ENCODE peak calls at places on chromosomes 7 and 10, in seven cellular contexts. One of them, this sample, is unnamed.

GRCh38 chr10:5574642-5575131 is 49.9 kb downstream of the CALML3 start:
- DNase-seq in GM23338: no peak
- DNase-seq in CD8-positive, alpha-beta T cell: no peak
- DNase-seq in NT2/D1: no peak
- DNase-seq in cardiac fibroblast: no peak
- DNase-seq in esophagus squamous epithelium: no peak
- DNase-seq in astrocyte of the spinal cord: no peak
- DNase-seq in this sample: no peak

GRCh38 chr10:105742184-105742583 is 1101.1 kb downstream of the SORCS3 start:
- DNase-seq in GM23338: no peak
- DNase-seq in CD8-positive, alpha-beta T cell: no peak
- DNase-seq in NT2/D1: no peak
- DNase-seq in cardiac fibroblast: no peak
- DNase-seq in esophagus squamous epithelium: no peak
- DNase-seq in astrocyte of the spinal cord: peak
- DNase-seq in this sample: peak

GRCh38 chr7:43905954-43906326 is 456 bp downstream of the URGCP start:
- DNase-seq in GM23338: peak
- DNase-seq in CD8-positive, alpha-beta T cell: no peak
- DNase-seq in NT2/D1: no peak
- DNase-seq in cardiac fibroblast: peak
- DNase-seq in esophagus squamous epithelium: no peak
- DNase-seq in astrocyte of the spinal cord: peak
- DNase-seq in this sample: no peak

GRCh38 chr7:86485842-86486241 is 157.9 kb upstream of the GRM3 start:
- DNase-seq in GM23338: no peak
- DNase-seq in CD8-positive, alpha-beta T cell: no peak
- DNase-seq in NT2/D1: no peak
- DNase-seq in cardiac fibroblast: no peak
- DNase-seq in esophagus squamous epithelium: no peak
- DNase-seq in astrocyte of the spinal cord: no peak
- DNase-seq in this sample: no peak

GRCh38 chr7:151472644-151473380 is 32.9 kb upstream of the CRYGN start:
- DNase-seq in GM23338: no peak
- DNase-seq in CD8-positive, alpha-beta T cell: no peak
- DNase-seq in NT2/D1: no peak
- DNase-seq in cardiac fibroblast: peak
- DNase-seq in esophagus squamous epithelium: no peak
- DNase-seq in astrocyte of the spinal cord: peak
- DNase-seq in this sample: no peak

GRCh38 chr10:110013615-110014293 is 6.0 kb downstream of the ADD3 start:
- DNase-seq in GM23338: peak
- DNase-seq in CD8-positive, alpha-beta T cell: peak
- DNase-seq in NT2/D1: no peak
- DNase-seq in cardiac fibroblast: no peak
- DNase-seq in esophagus squamous epithelium: no peak
- DNase-seq in astrocyte of the spinal cord: no peak
- DNase-seq in this sample: no peak

GRCh38 chr7:98091061-98091460 is 15.6 kb upstream of the LMTK2 start:
- DNase-seq in GM23338: no peak
- DNase-seq in CD8-positive, alpha-beta T cell: no peak
- DNase-seq in NT2/D1: no peak
- DNase-seq in cardiac fibroblast: no peak
- DNase-seq in esophagus squamous epithelium: no peak
- DNase-seq in astrocyte of the spinal cord: no peak
- DNase-seq in this sample: no peak

GRCh38 chr7:90564455-90564854 is 31.7 kb upstream of the CDK14 start:
- DNase-seq in GM23338: no peak
- DNase-seq in CD8-positive, alpha-beta T cell: no peak
- DNase-seq in NT2/D1: no peak
- DNase-seq in cardiac fibroblast: no peak
- DNase-seq in esophagus squamous epithelium: no peak
- DNase-seq in astrocyte of the spinal cord: no peak
- DNase-seq in this sample: no peak

GRCh38 chr10:132834311-132834761 is 48.4 kb upstream of the NKX6-2 start:
- DNase-seq in GM23338: no peak
- DNase-seq in CD8-positive, alpha-beta T cell: no peak
- DNase-seq in NT2/D1: no peak
- DNase-seq in cardiac fibroblast: no peak
- DNase-seq in esophagus squamous epithelium: no peak
- DNase-seq in astrocyte of the spinal cord: no peak
- DNase-seq in this sample: no peak

GRCh38 chr10:103884681-103885139 is 29.3 kb upstream of the SH3PXD2A start:
- DNase-seq in GM23338: peak
- DNase-seq in CD8-positive, alpha-beta T cell: no peak
- DNase-seq in NT2/D1: peak
- DNase-seq in cardiac fibroblast: peak
- DNase-seq in esophagus squamous epithelium: no peak
- DNase-seq in astrocyte of the spinal cord: peak
- DNase-seq in this sample: no peak

GRCh38 chr7:28768577-28769147 is 189.5 kb downstream of the TRIL start:
- DNase-seq in GM23338: no peak
- DNase-seq in CD8-positive, alpha-beta T cell: no peak
- DNase-seq in NT2/D1: no peak
- DNase-seq in cardiac fibroblast: no peak
- DNase-seq in esophagus squamous epithelium: no peak
- DNase-seq in astrocyte of the spinal cord: peak
- DNase-seq in this sample: no peak

GRCh38 chr10:131852161-131852822 is 48.5 kb upstream of the PPP2R2D start:
- DNase-seq in GM23338: no peak
- DNase-seq in CD8-positive, alpha-beta T cell: no peak
- DNase-seq in NT2/D1: no peak
- DNase-seq in cardiac fibroblast: no peak
- DNase-seq in esophagus squamous epithelium: no peak
- DNase-seq in astrocyte of the spinal cord: no peak
- DNase-seq in this sample: no peak

GRCh38 chr10:30472414-30473155 is 38.6 kb downstream of the MAP3K8 start:
- DNase-seq in GM23338: no peak
- DNase-seq in CD8-positive, alpha-beta T cell: no peak
- DNase-seq in NT2/D1: no peak
- DNase-seq in cardiac fibroblast: peak
- DNase-seq in esophagus squamous epithelium: no peak
- DNase-seq in astrocyte of the spinal cord: no peak
- DNase-seq in this sample: no peak

GRCh38 chr7:37912756-37913155 is 3.9 kb downstream of the SFRP4 start:
- DNase-seq in GM23338: no peak
- DNase-seq in CD8-positive, alpha-beta T cell: no peak
- DNase-seq in NT2/D1: no peak
- DNase-seq in cardiac fibroblast: no peak
- DNase-seq in esophagus squamous epithelium: no peak
- DNase-seq in astrocyte of the spinal cord: peak
- DNase-seq in this sample: no peak

DNA sequence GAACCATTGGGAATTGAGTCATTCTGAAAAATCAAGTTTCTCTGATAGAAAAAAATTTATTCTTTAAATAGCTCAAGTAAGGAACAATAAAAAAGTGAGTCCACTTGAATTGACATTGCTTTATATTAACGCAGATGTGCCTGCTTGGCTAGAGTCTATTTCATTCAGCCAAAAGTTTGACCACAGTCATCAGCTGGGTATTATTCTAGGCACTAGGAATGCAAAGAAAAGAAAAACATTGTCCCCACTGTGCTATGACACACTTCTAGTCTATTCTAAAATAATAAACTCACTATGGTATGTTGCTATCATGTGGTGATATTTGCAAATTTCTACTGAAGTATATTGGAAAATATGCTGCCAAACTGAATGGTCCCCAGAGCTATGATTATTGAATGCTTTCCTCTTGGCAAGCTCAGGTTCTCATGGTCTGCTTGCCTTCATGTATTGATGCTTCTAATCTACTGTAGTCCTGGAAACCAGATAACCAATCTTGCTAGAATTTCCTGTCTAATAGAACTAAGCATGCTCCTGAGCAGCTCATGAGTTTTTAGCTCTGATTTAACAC is 8.3 kb downstream of the SFRP4 start:
- DNase-seq in GM23338: no peak
- DNase-seq in CD8-positive, alpha-beta T cell: no peak
- DNase-seq in NT2/D1: no peak
- DNase-seq in cardiac fibroblast: no peak
- DNase-seq in esophagus squamous epithelium: no peak
- DNase-seq in astrocyte of the spinal cord: peak
- DNase-seq in this sample: no peak
- H3K4me3 ChIP-seq in GM23338: no peak
- H3K4me3 ChIP-seq in CD8-positive, alpha-beta T cell: no peak
- H3K4me3 ChIP-seq in NT2/D1: no peak
- H3K4me3 ChIP-seq in cardiac fibroblast: no peak
- H3K4me3 ChIP-seq in esophagus squamous epithelium: no peak
- H3K4me3 ChIP-seq in astrocyte of the spinal cord: no peak
- H3K4me3 ChIP-seq in this sample: no peak

DNA sequence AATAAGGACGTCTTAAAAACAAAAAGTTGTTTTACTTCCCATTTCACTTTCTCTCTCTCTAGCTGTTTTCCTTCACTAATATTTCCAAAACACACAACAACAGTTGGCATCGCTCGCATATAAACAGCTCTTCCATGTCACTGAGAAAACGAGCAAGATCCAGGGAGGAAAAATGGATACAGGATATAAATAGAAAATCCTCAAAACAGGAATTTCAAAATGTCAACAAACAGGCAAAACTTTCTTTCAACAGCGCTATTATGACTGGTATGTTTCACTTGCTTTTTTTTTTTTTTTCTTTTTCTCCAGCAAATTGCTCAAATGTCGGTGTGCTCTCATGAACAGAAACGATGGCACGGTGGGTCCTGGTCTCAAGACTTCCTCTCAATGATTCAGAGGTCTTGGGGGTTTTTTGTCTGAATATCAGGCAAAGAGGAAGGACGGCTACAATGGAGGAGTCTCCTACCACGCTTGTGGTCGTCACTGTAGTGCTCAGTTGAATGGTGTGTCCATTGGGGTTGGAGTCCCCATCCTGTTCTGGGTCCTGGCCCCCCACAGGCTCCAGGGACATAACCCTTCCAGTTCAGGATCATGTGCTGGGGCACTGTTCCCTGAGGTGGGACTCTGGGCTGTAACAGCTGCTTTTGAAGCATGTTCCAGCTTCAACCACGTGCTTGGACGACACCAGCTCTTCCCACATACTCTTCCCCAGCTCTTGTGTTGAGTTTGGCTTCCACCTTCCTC is 266.6 kb upstream of the KLF6 start:
- DNase-seq in GM23338: no peak
- DNase-seq in CD8-positive, alpha-beta T cell: no peak
- DNase-seq in NT2/D1: no peak
- DNase-seq in cardiac fibroblast: peak
- DNase-seq in esophagus squamous epithelium: no peak
- DNase-seq in astrocyte of the spinal cord: no peak
- DNase-seq in this sample: no peak
- H3K4me3 ChIP-seq in GM23338: no peak
- H3K4me3 ChIP-seq in CD8-positive, alpha-beta T cell: no peak
- H3K4me3 ChIP-seq in NT2/D1: no peak
- H3K4me3 ChIP-seq in cardiac fibroblast: no peak
- H3K4me3 ChIP-seq in esophagus squamous epithelium: peak
- H3K4me3 ChIP-seq in astrocyte of the spinal cord: no peak
- H3K4me3 ChIP-seq in this sample: no peak

DNA sequence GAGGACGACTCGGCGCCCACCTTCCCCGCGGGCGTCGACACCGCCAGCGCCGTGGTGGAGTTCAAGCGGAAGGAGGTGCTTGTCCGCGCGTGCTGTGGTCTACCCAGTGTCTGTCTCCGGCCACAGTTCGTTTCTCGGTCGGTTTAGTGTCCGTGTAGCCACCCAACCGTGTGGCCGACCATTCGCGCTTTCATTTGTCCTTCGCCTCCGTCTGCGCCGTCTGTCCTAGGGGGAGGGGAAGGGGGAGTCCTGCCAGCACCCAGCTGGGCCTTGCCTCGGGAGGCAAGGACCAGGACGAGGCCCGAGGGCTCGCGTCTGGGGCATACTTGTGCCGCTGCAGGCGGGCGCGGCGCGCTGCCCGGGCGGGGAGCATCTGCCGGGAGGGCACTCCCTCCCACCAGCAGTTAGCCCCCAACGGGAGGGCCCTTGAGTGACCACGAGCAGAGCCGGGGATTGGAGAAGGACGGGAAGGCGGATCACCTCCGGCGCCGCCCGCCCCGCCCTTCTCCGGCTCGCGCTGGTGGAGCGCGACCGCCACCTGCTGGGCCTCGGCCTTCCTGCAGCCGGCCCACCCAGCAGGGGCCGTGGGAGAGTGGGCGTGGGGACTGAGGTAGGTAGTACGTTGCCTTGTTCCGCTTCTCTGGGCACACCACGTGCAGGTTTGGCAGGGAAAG is 28.4 kb downstream of the RET start:
- DNase-seq in GM23338: peak
- DNase-seq in CD8-positive, alpha-beta T cell: peak
- DNase-seq in NT2/D1: peak
- DNase-seq in cardiac fibroblast: peak
- DNase-seq in esophagus squamous epithelium: peak
- DNase-seq in astrocyte of the spinal cord: peak
- DNase-seq in this sample: no peak
- H3K4me3 ChIP-seq in GM23338: peak
- H3K4me3 ChIP-seq in CD8-positive, alpha-beta T cell: peak
- H3K4me3 ChIP-seq in NT2/D1: peak
- H3K4me3 ChIP-seq in cardiac fibroblast: peak
- H3K4me3 ChIP-seq in esophagus squamous epithelium: peak
- H3K4me3 ChIP-seq in astrocyte of the spinal cord: peak
- H3K4me3 ChIP-seq in this sample: peak

GRCh38 chr7:34211003-34211402 is 305.7 kb downstream of the BMPER start:
- DNase-seq in GM23338: peak
- DNase-seq in CD8-positive, alpha-beta T cell: no peak
- DNase-seq in NT2/D1: peak
- DNase-seq in cardiac fibroblast: no peak
- DNase-seq in esophagus squamous epithelium: no peak
- DNase-seq in astrocyte of the spinal cord: no peak
- DNase-seq in this sample: no peak
- H3K4me3 ChIP-seq in GM23338: no peak
- H3K4me3 ChIP-seq in CD8-positive, alpha-beta T cell: no peak
- H3K4me3 ChIP-seq in NT2/D1: no peak
- H3K4me3 ChIP-seq in cardiac fibroblast: no peak
- H3K4me3 ChIP-seq in esophagus squamous epithelium: no peak
- H3K4me3 ChIP-seq in astrocyte of the spinal cord: no peak
- H3K4me3 ChIP-seq in this sample: no peak

GRCh38 chr7:121390109-121390508 is 6.0 kb downstream of the FAM3C start:
- DNase-seq in GM23338: no peak
- DNase-seq in CD8-positive, alpha-beta T cell: no peak
- DNase-seq in NT2/D1: no peak
- DNase-seq in cardiac fibroblast: no peak
- DNase-seq in esophagus squamous epithelium: no peak
- DNase-seq in astrocyte of the spinal cord: no peak
- DNase-seq in this sample: no peak
- H3K4me3 ChIP-seq in GM23338: no peak
- H3K4me3 ChIP-seq in CD8-positive, alpha-beta T cell: no peak
- H3K4me3 ChIP-seq in NT2/D1: no peak
- H3K4me3 ChIP-seq in cardiac fibroblast: no peak
- H3K4me3 ChIP-seq in esophagus squamous epithelium: no peak
- H3K4me3 ChIP-seq in astrocyte of the spinal cord: no peak
- H3K4me3 ChIP-seq in this sample: no peak

DNA sequence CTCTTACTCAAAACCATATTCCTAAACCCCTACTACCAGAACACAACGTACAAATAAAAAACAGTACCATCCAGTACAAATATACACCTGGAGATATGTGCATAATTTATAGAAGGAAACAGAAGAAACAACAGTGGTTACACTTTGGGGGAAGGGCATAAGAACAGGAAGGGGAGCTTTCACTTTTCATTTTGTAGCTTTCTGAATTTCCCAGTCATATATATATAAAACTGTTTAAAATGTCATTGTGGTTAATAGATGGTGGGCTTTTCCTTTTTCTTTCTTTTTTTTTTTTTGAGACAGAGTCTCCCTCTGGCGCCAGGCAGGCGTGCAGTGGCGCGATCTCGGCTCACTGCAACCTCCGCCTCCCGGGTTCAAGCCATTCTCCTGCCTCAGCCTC is 47.2 kb downstream of the MALSU1 start:
- DNase-seq in GM23338: no peak
- DNase-seq in CD8-positive, alpha-beta T cell: no peak
- DNase-seq in NT2/D1: no peak
- DNase-seq in cardiac fibroblast: no peak
- DNase-seq in esophagus squamous epithelium: no peak
- DNase-seq in astrocyte of the spinal cord: no peak
- DNase-seq in this sample: no peak
- H3K4me3 ChIP-seq in GM23338: no peak
- H3K4me3 ChIP-seq in CD8-positive, alpha-beta T cell: peak
- H3K4me3 ChIP-seq in NT2/D1: no peak
- H3K4me3 ChIP-seq in cardiac fibroblast: no peak
- H3K4me3 ChIP-seq in esophagus squamous epithelium: no peak
- H3K4me3 ChIP-seq in astrocyte of the spinal cord: no peak
- H3K4me3 ChIP-seq in this sample: peak

GRCh38 chr7:84196007-84196551 is 1.5 kb upstream of the SEMA3A start:
- DNase-seq in GM23338: peak
- DNase-seq in CD8-positive, alpha-beta T cell: no peak
- DNase-seq in NT2/D1: peak
- DNase-seq in cardiac fibroblast: peak
- DNase-seq in esophagus squamous epithelium: no peak
- DNase-seq in astrocyte of the spinal cord: peak
- DNase-seq in this sample: no peak
- H3K4me3 ChIP-seq in GM23338: peak
- H3K4me3 ChIP-seq in CD8-positive, alpha-beta T cell: no peak
- H3K4me3 ChIP-seq in NT2/D1: no peak
- H3K4me3 ChIP-seq in cardiac fibroblast: peak
- H3K4me3 ChIP-seq in esophagus squamous epithelium: peak
- H3K4me3 ChIP-seq in astrocyte of the spinal cord: peak
- H3K4me3 ChIP-seq in this sample: peak